ENCODE peak calls at places on chromosomes 5 and 9, in four cellular contexts. K, D, Z and R are unnamed samples.

GRCh38 chr9:133787749-133788015 is 49.5 kb upstream of the SARDH start:
- DNase-seq in K (no peak), D (no peak), Z (peak), R (no peak)

GRCh38 chr9:135879619-135880018 is 27.7 kb downstream of the CAMSAP1 start:
- DNase-seq in K (no peak), D (no peak), Z (no peak), R (no peak)

GRCh38 chr9:134344068-134344820 is 18.0 kb downstream of the RXRA start:
- DNase-seq in K (no peak), D (peak), Z (peak), R (no peak)

GRCh38 chr5:71492817-71493615 is 37.6 kb downstream of the BDP1 start:
- DNase-seq in K (no peak), D (no peak), Z (no peak), R (no peak)

GRCh38 chr9:105967798-105968197 is 273.5 kb downstream of the TMEM38B start:
- DNase-seq in K (no peak), D (no peak), Z (no peak), R (no peak)

GRCh38 chr5:115490601-115491000 is 54.0 kb downstream of the FEM1C start:
- DNase-seq in K (no peak), D (no peak), Z (no peak), R (no peak)

GRCh38 chr9:131302244-131303075 is 12.9 kb downstream of the PLPP7 start:
- DNase-seq in K (no peak), D (peak), Z (no peak), R (no peak)

GRCh38 chr5:45725537-45725936 is 29.4 kb upstream of the HCN1 start:
- DNase-seq in K (no peak), D (no peak), Z (no peak), R (no peak)

GRCh38 chr5:92019376-92019990 is 636.4 kb upstream of the ARRDC3 start:
- DNase-seq in K (no peak), D (no peak), Z (no peak), R (no peak)

GRCh38 chr5:41708604-41708940 is 161.7 kb downstream of the OXCT1 start:
- DNase-seq in K (no peak), D (no peak), Z (no peak), R (no peak)

GRCh38 chr5:174750720-174751119 is 26.3 kb downstream of the MSX2 start:
- DNase-seq in K (no peak), D (no peak), Z (no peak), R (no peak)

GRCh38 chr9:77616191-77616590 is 31.9 kb downstream of the GNA14 start:
- DNase-seq in K (no peak), D (no peak), Z (no peak), R (no peak)

GRCh38 chr9:93807166-93808013 is 147.8 kb downstream of the BARX1 start:
- DNase-seq in K (no peak), D (no peak), Z (peak), R (no peak)

GRCh38 chr9:36135791-36136276 is 699 bp upstream of the GLIPR2 start:
- DNase-seq in K (no peak), D (no peak), Z (no peak), R (no peak)

GRCh38 chr9:16062542-16063240 is 509.8 kb downstream of the CCDC171 start:
- DNase-seq in K (no peak), D (no peak), Z (no peak), R (no peak)

GRCh38 chr5:2897276-2897990 is 146.0 kb upstream of the IRX2 start:
- DNase-seq in K (no peak), D (no peak), Z (no peak), R (peak)

GRCh38 chr5:142248853-142249462 is 75.9 kb downstream of the SPRY4 start:
- DNase-seq in K (peak), D (peak), Z (no peak), R (no peak)

GRCh38 chr5:16178745-16179372 is 732 bp downstream of the MARCHF11 start:
- DNase-seq in K (peak), D (peak), Z (peak), R (peak)

GRCh38 chr5:166750376-166750775 is 1541.1 kb upstream of the WWC1 start:
- DNase-seq in K (no peak), D (no peak), Z (no peak), R (no peak)

GRCh38 chr5:167565555-167565954 is 725.9 kb upstream of the WWC1 start:
- DNase-seq in K (no peak), D (no peak), Z (no peak), R (no peak)

GRCh38 chr5:172183881-172184280 is 4.1 kb downstream of the STK10 start:
- DNase-seq in K (no peak), D (no peak), Z (no peak), R (no peak)

DNA sequence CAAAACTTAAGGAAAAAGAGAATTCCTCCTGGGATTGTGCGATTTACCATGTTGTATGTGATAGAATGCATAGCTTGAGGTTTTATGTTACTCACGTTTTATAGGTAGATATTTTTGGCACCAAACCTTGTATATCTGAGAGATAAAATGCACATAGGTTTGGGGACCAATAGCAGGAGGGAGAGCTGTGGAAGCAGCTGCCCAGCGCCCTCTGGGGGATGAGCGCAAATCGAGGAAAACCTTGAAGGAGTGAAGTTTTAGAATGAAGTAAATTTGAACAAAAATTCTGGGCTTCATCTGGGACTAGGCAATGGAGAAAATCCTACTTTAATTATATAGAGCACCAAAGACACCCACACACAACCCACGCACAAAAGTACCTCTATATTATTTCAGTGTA is 197.0 kb downstream of the ADCY2 start:
- DNase-seq in K (no peak), D (no peak), Z (no peak), R (peak)
- TF ChIP-seq CTCF in K (no peak), D (no peak), Z (no peak), R (no peak)

DNA sequence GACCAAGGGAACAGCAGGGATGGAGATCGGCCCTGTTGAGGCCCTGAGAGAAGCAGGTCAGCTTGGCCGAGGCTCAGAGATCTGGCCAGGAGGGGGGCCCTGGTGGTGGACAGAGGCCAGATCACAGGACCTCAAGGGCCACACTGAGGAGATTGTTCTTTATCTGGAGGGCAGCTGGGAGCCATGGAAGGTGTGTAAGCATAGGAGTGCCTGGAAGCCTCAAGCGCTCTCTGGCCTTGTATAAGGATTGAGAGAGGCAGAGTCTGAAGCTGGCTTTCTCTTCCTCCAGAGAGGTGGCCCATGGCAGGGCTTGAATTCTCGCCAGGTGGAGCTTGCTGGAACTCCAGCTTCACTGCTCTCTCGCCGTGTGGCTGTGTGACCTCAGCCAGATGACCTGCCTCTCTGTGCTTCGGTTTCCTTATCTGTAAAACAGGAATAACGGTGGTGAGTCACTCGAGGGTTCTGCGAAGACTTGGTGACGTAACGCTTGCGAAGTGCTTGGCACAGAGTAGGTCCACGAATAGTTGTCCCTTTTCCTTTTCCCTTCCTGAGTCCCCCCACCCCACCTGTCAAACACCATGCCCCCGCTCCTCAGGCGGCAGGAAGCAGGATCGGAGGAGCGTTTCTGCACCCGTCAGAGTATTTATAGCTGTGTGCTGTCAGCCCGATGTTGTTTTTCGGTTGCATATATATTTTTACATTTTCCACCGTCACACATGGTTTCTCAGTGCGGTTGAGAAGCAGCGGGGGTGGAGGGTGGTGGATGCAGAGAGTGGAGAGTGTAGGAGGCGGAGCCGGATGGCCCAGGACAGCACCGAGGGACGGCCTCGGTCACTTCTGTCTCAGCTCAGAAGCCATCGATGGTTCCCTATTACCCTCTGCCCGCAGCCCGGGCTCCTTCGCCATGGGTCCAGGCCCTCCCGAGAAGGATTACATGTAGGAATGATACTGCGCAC is 17.0 kb upstream of the CRB2 start:
- DNase-seq in K (no peak), D (peak), Z (peak), R (no peak)
- TF ChIP-seq POLR2A in K (no peak), D (no peak), Z (no peak), R (no peak)

GRCh38 chr9:109179801-109180523 is 12.9 kb upstream of the FRRS1L start:
- DNase-seq in K (no peak), D (peak), Z (no peak), R (no peak)

GRCh38 chr9:109186857-109187256 is 19.8 kb upstream of the FRRS1L start:
- DNase-seq in K (no peak), D (no peak), Z (no peak), R (no peak)

GRCh38 chr9:109181284-109181683 is 14.2 kb upstream of the FRRS1L start:
- DNase-seq in K (no peak), D (no peak), Z (no peak), R (no peak)

GRCh38 chr9:109182550-109182939 is 15.5 kb upstream of the FRRS1L start:
- DNase-seq in K (no peak), D (no peak), Z (no peak), R (no peak)

DNA sequence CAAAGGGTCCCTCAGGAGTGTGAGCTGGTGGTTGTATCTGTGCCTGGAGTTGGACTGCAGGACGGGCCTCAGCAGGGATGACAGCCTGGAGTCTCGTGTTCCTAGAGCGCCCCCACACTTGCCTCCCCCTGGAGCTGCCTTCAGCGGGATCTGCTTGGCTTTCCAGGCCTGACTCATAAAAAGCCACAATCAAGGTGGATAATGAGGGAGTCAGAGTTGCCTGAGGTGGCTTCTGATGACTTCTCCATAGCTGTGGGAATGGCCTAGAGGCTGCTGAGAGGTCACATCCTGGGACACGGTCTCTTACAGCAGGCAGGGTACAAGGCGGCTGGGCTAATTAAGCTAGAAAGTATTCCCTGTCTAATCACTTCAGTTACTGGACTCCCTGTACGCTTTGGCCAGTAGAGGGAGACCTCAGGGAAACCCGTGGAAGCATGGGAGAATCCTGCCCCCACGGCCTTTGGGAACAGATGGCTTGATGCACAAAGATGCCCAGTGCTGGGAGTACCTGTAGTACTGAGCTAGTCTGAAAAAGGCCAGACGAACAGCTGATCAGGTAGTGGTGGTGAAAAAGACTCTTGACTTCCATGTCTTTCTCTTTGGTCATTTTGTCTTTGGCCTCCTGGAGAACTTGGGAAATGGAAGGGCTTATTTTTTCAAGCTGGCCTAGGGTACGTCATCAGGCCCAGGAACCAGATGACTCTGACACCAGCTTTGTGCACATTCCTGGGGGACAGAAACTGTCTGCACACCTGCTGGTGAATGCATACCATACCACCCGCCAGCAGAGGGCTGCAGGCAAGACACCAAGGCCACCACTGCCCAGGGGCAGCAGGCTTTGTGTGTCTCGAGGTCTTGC is 16.1 kb upstream of the FRRS1L start:
- DNase-seq in K (peak), D (no peak), Z (no peak), R (peak)
- TF ChIP-seq CTCF in K (peak), D (no peak), Z (no peak), R (peak)

DNA sequence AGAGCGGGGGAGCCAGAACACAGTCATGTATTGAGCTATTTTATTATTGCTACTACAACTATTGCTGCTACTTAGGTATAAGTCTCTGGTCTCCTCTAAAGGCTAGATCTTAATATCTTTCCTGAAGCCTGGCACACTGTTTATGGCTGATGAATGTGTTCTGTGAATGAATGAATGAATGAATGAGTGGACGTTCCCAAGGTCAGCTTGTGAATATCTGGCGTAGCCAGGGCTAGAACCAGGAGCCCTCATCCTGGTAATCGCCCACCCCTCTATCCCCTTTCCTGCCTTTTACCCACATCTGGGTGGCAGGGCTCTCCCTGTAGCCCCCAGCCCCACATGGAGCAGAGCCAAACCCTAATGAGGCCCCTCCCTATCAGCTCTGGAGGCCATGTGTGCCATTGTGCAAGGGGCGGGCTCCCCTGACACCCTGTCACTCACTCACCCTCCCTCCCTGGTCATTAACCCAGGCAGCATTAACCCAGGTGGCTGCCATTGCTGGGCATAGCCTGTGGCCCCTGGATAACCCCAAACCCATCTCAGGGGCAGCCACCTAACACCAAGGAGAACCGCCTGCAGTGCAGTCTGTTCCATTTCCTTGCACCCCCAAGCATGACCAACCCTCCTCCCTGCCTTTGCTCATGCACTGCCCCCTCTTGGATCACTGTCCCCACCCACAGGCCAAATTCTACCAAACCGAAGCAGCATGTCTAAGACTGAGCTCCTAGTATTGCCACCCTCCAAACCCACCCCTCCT is 2.0 kb upstream of the AKNA start:
- DNase-seq in K (no peak), D (peak), Z (peak), R (no peak)
- TF ChIP-seq POLR2A in K (no peak), D (no peak), Z (no peak), R (no peak)

DNA sequence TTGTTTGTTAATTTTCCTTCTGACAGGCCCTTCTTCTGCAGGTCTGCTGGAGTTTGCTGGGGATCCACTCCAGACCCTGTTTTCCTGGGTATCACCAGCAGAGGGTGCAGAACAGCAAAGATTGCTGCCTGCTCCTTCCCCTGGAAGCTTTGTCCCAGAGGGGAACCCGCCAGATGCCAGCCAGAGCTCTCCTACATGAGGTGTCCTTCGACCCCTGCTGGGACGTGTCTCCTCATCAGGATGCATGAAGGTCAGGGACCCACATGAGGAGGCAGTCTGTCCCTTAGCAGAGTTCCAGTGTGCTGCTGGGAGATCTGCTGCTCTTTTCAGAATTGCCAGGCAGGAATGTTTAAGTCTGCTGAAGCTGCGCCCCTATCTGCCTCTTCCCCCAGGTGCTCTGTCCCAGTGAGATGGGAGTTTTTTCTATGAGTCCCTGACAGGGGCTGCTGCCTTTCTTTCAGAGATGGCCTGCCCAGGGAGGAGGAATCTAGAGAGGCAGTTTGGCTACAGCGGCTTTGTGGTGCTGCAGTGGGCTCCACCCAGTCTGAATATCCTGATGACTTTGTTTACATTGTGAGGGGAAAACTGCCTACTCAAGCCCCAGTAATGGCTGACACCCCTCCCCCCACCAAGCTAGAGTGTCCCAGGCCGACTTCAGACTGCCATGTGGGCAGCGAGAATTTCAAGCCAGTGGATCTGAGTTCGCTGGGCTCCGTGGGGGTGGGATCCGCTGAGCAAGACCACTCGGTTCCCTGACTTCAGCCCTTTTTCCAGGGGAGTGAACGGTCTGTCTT is 772.0 kb upstream of the FAM174A start:
- DNase-seq in K (no peak), D (no peak), Z (peak), R (no peak)
- TF ChIP-seq CTCF in K (no peak), D (no peak), Z (no peak), R (no peak)

GRCh38 chr5:113295111-113295539 is 139.7 kb downstream of the TSSK1B start:
- DNase-seq in K (no peak), D (no peak), Z (no peak), R (no peak)

GRCh38 chr5:113293068-113293571 is 141.7 kb downstream of the TSSK1B start:
- DNase-seq in K (no peak), D (no peak), Z (no peak), R (no peak)

GRCh38 chr5:113293613-113294340 is 141.0 kb downstream of the TSSK1B start:
- DNase-seq in K (peak), D (no peak), Z (no peak), R (no peak)

GRCh38 chr5:113292535-113292934 is 142.3 kb downstream of the TSSK1B start:
- DNase-seq in K (no peak), D (no peak), Z (no peak), R (no peak)

DNA sequence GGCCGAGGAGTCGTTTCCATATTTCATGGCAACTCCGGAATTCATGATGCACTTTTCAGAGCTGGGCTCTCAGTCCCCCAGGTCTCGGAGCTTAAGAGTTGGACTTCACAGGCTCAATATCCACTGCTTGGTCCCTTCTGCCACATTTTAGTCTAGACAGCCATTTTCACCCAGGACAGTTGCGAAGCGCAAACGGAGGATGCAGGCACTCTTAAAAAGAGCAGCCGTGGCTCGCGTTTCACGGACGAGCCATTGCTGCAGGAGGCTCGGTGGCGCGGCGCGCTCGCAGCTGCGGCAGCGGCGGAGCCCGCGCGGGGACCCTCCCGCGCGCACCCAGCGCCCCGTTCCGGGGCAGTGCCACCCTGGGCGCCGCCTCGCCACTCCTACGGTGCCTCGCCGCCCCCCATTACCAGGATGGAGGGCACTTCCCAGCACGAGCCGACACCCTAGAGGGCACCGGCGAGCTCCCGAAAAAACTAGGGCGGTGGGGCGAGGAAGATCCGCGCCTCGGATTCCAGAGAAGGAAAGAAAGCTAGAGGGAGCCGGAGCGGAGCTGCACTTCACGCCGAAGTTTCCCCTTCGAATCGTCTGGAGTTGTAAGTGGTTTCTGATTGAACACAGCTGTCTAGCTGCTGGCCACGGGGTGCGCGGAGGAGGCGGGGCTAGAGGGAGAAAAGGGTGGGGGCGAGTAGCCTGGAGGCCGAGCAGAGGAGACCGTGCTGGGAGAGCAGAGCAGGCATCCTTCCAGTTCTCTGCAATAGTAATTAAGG is 140.3 kb downstream of the TSSK1B start:
- DNase-seq in K (peak), D (peak), Z (peak), R (peak)
- TF ChIP-seq POLR2A in K (peak), D (peak), Z (no peak), R (peak)

GRCh38 chr9:128253140-128253990 is 22.4 kb downstream of the GOLGA2 start:
- DNase-seq in K (no peak), D (no peak), Z (no peak), R (no peak)

GRCh38 chr9:128257086-128257825 is 18.6 kb downstream of the GOLGA2 start:
- DNase-seq in K (no peak), D (no peak), Z (no peak), R (no peak)

GRCh38 chr9:128254362-128254761 is 21.4 kb downstream of the GOLGA2 start:
- DNase-seq in K (no peak), D (no peak), Z (no peak), R (no peak)

GRCh38 chr9:128253991-128254346 is 21.8 kb downstream of the GOLGA2 start:
- DNase-seq in K (no peak), D (no peak), Z (no peak), R (no peak)

GRCh38 chr9:128254855-128255759 is 20.7 kb downstream of the GOLGA2 start:
- DNase-seq in K (peak), D (peak), Z (peak), R (peak)
- TF ChIP-seq CTCF in K (peak), D (peak), Z (peak), R (peak)